ENCODE peak calls at places on chromosomes 3 and 15, in seven cellular contexts. K is stimulated activated CD4-positive, alpha-beta T cell treated with anti-CD3 and anti-CD28 coated beads, Interleukin-1b, Interleukin-23, amount 100 ng/mL, for 24 hours; X is NCI-H1092; Z is NCI-H1436 treated with DMSO at 0.1 percent for 48 hours; G is epithelial cell of prostate; W is testis; F is memory B cell. D is an unnamed sample.

GRCh38 chr3:128557531-128558280 is 64.7 kb upstream of the GATA2 start:
- DNase-seq in K (no peak), X (no peak), Z (no peak), G (no peak), W (no peak), F (no peak), D (no peak)

GRCh38 chr3:185825639-185826481 is 1.0 kb upstream of the IGF2BP2 start:
- DNase-seq in K (no peak), X (no peak), Z (no peak), G (no peak), W (peak; percentile 24), F (no peak), D (peak; percentile 73)

GRCh38 chr15:92582206-92582605 is 73.4 kb downstream of the FAM174B start:
- DNase-seq in K (no peak), X (no peak), Z (no peak), G (no peak), W (no peak), F (no peak), D (no peak)

GRCh38 chr3:120475722-120476385 is 25.1 kb upstream of the FSTL1 start:
- DNase-seq in K (no peak), X (no peak), Z (no peak), G (no peak), W (no peak), F (no peak), D (no peak)

GRCh38 chr15:86063328-86064180 is 16.1 kb upstream of the AGBL1 start:
- DNase-seq in K (no peak), X (no peak), Z (no peak), G (no peak), W (no peak), F (no peak), D (no peak)

GRCh38 chr3:8765528-8765927 is 3.9 kb downstream of the OXTR start:
- DNase-seq in K (no peak), X (no peak), Z (no peak), G (no peak), W (no peak), F (no peak), D (peak; percentile 27)

GRCh38 chr3:147521646-147522045 is 112.5 kb downstream of the ZIC1 start:
- DNase-seq in K (no peak), X (no peak), Z (no peak), G (no peak), W (no peak), F (no peak), D (no peak)

GRCh38 chr3:99505646-99506269 is 132.6 kb upstream of the COL8A1 start:
- DNase-seq in K (peak; percentile 4), X (no peak), Z (no peak), G (no peak), W (peak; percentile 23), F (no peak), D (no peak)

GRCh38 chr3:134334231-134334900 is 39.9 kb downstream of the AMOTL2 start:
- DNase-seq in K (no peak), X (no peak), Z (no peak), G (no peak), W (no peak), F (no peak), D (no peak)

GRCh38 chr15:68528891-68529290 is 49.9 kb upstream of the CORO2B start:
- DNase-seq in K (no peak), X (no peak), Z (no peak), G (peak; percentile 16), W (no peak), F (no peak), D (no peak)

GRCh38 chr15:35013370-35013769 is 25.3 kb upstream of the ZNF770 start:
- DNase-seq in K (no peak), X (no peak), Z (no peak), G (no peak), W (no peak), F (no peak), D (no peak)

GRCh38 chr3:100776736-100777135 is 67.4 kb downstream of the TFG start:
- DNase-seq in K (no peak), X (no peak), Z (no peak), G (no peak), W (no peak), F (no peak), D (peak; percentile 63)

GRCh38 chr3:45631486-45631885 is 36.9 kb downstream of the LIMD1 start:
- DNase-seq in K (no peak), X (no peak), Z (no peak), G (no peak), W (no peak), F (no peak), D (no peak)

GRCh38 chr3:106245400-106245799 is 376.6 kb upstream of the CBLB start:
- DNase-seq in K (no peak), X (no peak), Z (no peak), G (no peak), W (no peak), F (no peak), D (no peak)

GRCh38 chr3:157786216-157786615 is 283.0 kb upstream of the VEPH1 start:
- DNase-seq in K (no peak), X (no peak), Z (no peak), G (peak; percentile 34), W (no peak), F (no peak), D (no peak)

GRCh38 chr3:50603261-50604109 is 8.1 kb downstream of the CISH start:
- DNase-seq in K (no peak), X (no peak), Z (no peak), G (no peak), W (no peak), F (no peak), D (no peak)

GRCh38 chr3:116444819-116445290 is 432 bp downstream of the LSAMP start:
- DNase-seq in K (no peak), X (peak; percentile 50), Z (no peak), G (no peak), W (peak; percentile 18), F (no peak), D (no peak)

GRCh38 chr3:177438596-177439220 is 241.4 kb upstream of the TBL1XR1 start:
- DNase-seq in K (no peak), X (no peak), Z (no peak), G (no peak), W (no peak), F (no peak), D (no peak)

GRCh38 chr3:161449784-161450183 is 46.8 kb upstream of the OTOL1 start:
- DNase-seq in K (no peak), X (no peak), Z (no peak), G (no peak), W (no peak), F (no peak), D (no peak)

GRCh38 chr3:65650247-65650646 is 388.5 kb downstream of the MAGI1 start:
- DNase-seq in K (no peak), X (no peak), Z (no peak), G (no peak), W (no peak), F (no peak), D (no peak)

GRCh38 chr3:64321747-64322146 is 96.5 kb upstream of the PRICKLE2 start:
- DNase-seq in K (no peak), X (no peak), Z (no peak), G (peak; percentile 43), W (no peak), F (no peak), D (no peak)

GRCh38 chr3:130044370-130044769 is 37.3 kb upstream of the ALG1L2 start:
- DNase-seq in K (no peak), X (no peak), Z (no peak), G (no peak), W (no peak), F (no peak), D (no peak)

GRCh38 chr3:125480656-125481374 is 39.2 kb downstream of the SNX4 start:
- DNase-seq in K (no peak), X (no peak), Z (no peak), G (peak; percentile 29), W (no peak), F (no peak), D (no peak)

GRCh38 chr15:87561641-87562040 is 694.9 kb downstream of the NTRK3 start:
- DNase-seq in K (no peak), X (no peak), Z (no peak), G (no peak), W (no peak), F (no peak), D (no peak)

GRCh38 chr3:133998691-133999241 is 31.0 kb downstream of the SLCO2A1 start:
- DNase-seq in K (no peak), X (no peak), Z (no peak), G (no peak), W (no peak), F (no peak), D (no peak)

GRCh38 chr15:101246824-101247745 is 4.8 kb downstream of the CHSY1 start:
- DNase-seq in K (no peak), X (no peak), Z (no peak), G (no peak), W (no peak), F (no peak), D (no peak)

GRCh38 chr15:92810418-92811138 is 89.5 kb upstream of the CHD2 start:
- DNase-seq in K (peak; percentile 22), X (peak; percentile 65), Z (peak; percentile 51), G (no peak), W (peak; percentile 77), F (no peak), D (no peak)

GRCh38 chr3:4897765-4898453 is 81.3 kb upstream of the BHLHE40 start:
- DNase-seq in K (no peak), X (no peak), Z (no peak), G (no peak), W (no peak), F (no peak), D (no peak)

GRCh38 chr15:34437687-34438086 is at the start of gene GOLGA8A:
- DNase-seq in K (peak; percentile 80), X (peak; percentile 54), Z (no peak), G (peak; percentile 36), W (peak; percentile 91), F (peak; percentile 58), D (peak; percentile 46)

GRCh38 chr3:50164056-50164455 is 8.9 kb downstream of the SEMA3F start:
- DNase-seq in K (no peak), X (no peak), Z (no peak), G (peak; percentile 73), W (peak; percentile 72), F (no peak), D (no peak)

GRCh38 chr15:65363766-65364165 is 14.0 kb downstream of the IGDCC3 start:
- DNase-seq in K (no peak), X (no peak), Z (no peak), G (no peak), W (no peak), F (no peak), D (no peak)

GRCh38 chr3:112653209-112653871 is 12.4 kb upstream of the CCDC80 start:
- DNase-seq in K (no peak), X (no peak), Z (no peak), G (no peak), W (no peak), F (no peak), D (no peak)

GRCh38 chr3:124281453-124282316 is 289.8 kb upstream of the ROPN1 start:
- DNase-seq in K (no peak), X (no peak), Z (no peak), G (no peak), W (peak; percentile 40), F (no peak), D (no peak)

GRCh38 chr15:46091860-46092450 is 457.1 kb downstream of the SQOR start:
- DNase-seq in K (no peak), X (peak; percentile 35), Z (no peak), G (no peak), W (peak; percentile 67), F (no peak), D (peak; percentile 15)

GRCh38 chr3:113064183-113064582 is 73.4 kb downstream of the GTPBP8 start:
- DNase-seq in K (no peak), X (no peak), Z (no peak), G (no peak), W (peak; percentile 33), F (no peak), D (no peak)

GRCh38 chr15:28913171-28913765 is 27.5 kb downstream of the APBA2 start:
- DNase-seq in K (no peak), X (no peak), Z (no peak), G (no peak), W (no peak), F (no peak), D (no peak)

GRCh38 chr3:106333911-106334618 is 465.3 kb upstream of the CBLB start:
- DNase-seq in K (peak; percentile 38), X (no peak), Z (no peak), G (peak; percentile 89), W (no peak), F (no peak), D (no peak)

D was measured in H1.